ENCODE peak calls at places on chromosomes 12 and 14, in eight cellular contexts. P, S, I, M, D, L, J and Y are unnamed samples.

GRCh38 chr14:72401632-72402428 is 469.6 kb downstream of the RGS6 start:
- DNase-seq in P (no peak), S (no peak), I (peak; percentile 10), M (no peak), D (no peak), L (no peak), J (peak; percentile 40), Y (no peak)

GRCh38 chr12:102645968-102646367 is 165.6 kb upstream of the IGF1 start:
- DNase-seq in P (no peak), S (no peak), I (no peak), M (no peak), D (no peak), L (no peak), J (no peak), Y (no peak)

GRCh38 chr12:106506691-106507090 is 76.1 kb upstream of the RFX4 start:
- DNase-seq in P (no peak), S (no peak), I (no peak), M (no peak), D (no peak), L (no peak), J (no peak), Y (no peak)

GRCh38 chr14:99412122-99413061 is 68.3 kb downstream of the SETD3 start:
- DNase-seq in P (no peak), S (peak; percentile 18), I (no peak), M (no peak), D (no peak), L (no peak), J (no peak), Y (no peak)

GRCh38 chr12:122238861-122239260 is 13.0 kb upstream of the DIABLO start:
- DNase-seq in P (no peak), S (no peak), I (no peak), M (no peak), D (no peak), L (no peak), J (no peak), Y (no peak)

GRCh38 chr14:81137316-81137715 is 83.4 kb downstream of the GTF2A1 start:
- DNase-seq in P (no peak), S (peak; percentile 75), I (no peak), M (no peak), D (no peak), L (peak; percentile 41), J (no peak), Y (peak; percentile 46)

GRCh38 chr12:55703976-55704761 is 3.5 kb downstream of the ITGA7 start:
- DNase-seq in P (no peak), S (no peak), I (no peak), M (peak; percentile 20), D (peak; percentile 50), L (peak; percentile 43), J (no peak), Y (no peak)

GRCh38 chr12:121568971-121569808 is 11.6 kb downstream of the KDM2B start:
- DNase-seq in P (no peak), S (peak; percentile 61), I (no peak), M (no peak), D (peak; percentile 57), L (no peak), J (no peak), Y (no peak)

GRCh38 chr12:22042981-22043669 is 2.9 kb upstream of the CMAS start:
- DNase-seq in P (no peak), S (peak; percentile 58), I (no peak), M (no peak), D (no peak), L (peak; percentile 28), J (no peak), Y (peak; percentile 38)

GRCh38 chr14:88299865-88300264 is 23.2 kb downstream of the KCNK10 start:
- DNase-seq in P (no peak), S (no peak), I (no peak), M (no peak), D (no peak), L (no peak), J (no peak), Y (no peak)

GRCh38 chr14:43244142-43244625 is 1262.9 kb downstream of the FSCB start:
- DNase-seq in P (no peak), S (no peak), I (no peak), M (no peak), D (no peak), L (no peak), J (no peak), Y (no peak)

GRCh38 chr12:103841690-103842584 is 903 bp upstream of the NT5DC3 start:
- DNase-seq in P (peak; percentile 86), S (peak; percentile 70), I (no peak), M (peak; percentile 88), D (peak; percentile 47), L (peak; percentile 85), J (peak; percentile 18), Y (no peak)

GRCh38 chr12:106429636-106430035 is 72.1 kb downstream of the POLR3B start:
- DNase-seq in P (no peak), S (no peak), I (no peak), M (no peak), D (no peak), L (no peak), J (no peak), Y (no peak)

GRCh38 chr12:106223485-106224391 is 24.1 kb downstream of the CKAP4 start:
- DNase-seq in P (peak; percentile 58), S (peak; percentile 77), I (peak; percentile 67), M (peak; percentile 90), D (peak; percentile 77), L (peak; percentile 64), J (peak; percentile 71), Y (no peak)

GRCh38 chr12:132803883-132804282 is 24.8 kb downstream of the GOLGA3 start:
- DNase-seq in P (no peak), S (peak; percentile 58), I (no peak), M (no peak), D (peak; percentile 66), L (no peak), J (no peak), Y (no peak)

GRCh38 chr14:32940066-32940651 is 1.5 kb downstream of the NPAS3 start:
- DNase-seq in P (no peak), S (peak; percentile 6), I (no peak), M (no peak), D (no peak), L (no peak), J (no peak), Y (no peak)

GRCh38 chr12:79555006-79555925 is 135.5 kb downstream of the PAWR start:
- DNase-seq in P (peak; percentile 38), S (peak; percentile 73), I (no peak), M (no peak), D (no peak), L (peak; percentile 66), J (no peak), Y (peak; percentile 36)

GRCh38 chr12:108832730-108833354 is 24.5 kb downstream of the SSH1 start:
- DNase-seq in P (peak; percentile 88), S (peak; percentile 97), I (no peak), M (peak; percentile 32), D (no peak), L (peak; percentile 50), J (no peak), Y (peak; percentile 76)

DNA sequence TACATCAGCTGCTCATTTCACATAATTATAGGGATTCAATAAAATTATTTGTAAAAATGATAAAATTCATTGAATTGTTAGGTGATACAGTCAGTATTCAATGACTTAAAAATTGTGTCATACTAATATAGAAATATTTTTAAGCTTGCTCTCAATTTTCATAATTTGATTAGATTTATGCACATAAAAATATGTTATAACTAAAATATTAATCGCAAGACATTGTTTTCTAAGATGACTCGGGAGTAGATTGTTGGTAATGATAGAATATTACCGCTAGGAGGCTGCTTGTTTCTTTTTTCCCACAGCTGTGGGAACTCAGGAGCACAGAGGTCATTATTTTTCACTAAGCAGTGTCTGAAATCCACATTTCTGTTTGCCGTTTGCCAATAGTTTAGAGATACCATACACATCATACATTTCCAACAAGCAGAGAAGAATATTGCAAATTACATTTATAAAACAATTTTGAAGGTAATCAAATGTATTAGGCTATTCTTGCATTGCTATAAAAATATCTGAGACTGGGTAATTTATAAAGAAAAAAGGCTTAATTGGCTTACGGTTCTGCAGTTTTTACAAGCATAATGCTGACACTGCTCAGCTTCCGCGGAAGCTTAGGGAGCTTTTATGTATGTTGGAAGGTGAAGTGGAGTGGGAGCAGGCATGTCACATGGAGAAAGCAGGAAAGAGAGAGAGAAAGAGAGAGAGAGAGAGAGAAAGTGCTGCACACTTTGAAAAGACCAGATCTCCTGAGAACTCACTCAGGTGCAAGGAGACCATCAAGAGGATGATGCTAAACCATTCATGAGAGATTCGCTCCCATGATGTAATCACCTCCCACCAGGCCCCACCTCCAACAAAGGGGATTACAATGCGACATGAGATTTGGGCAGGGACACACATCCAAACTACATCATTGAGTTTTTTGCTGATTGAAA is 9.2 kb downstream of the CD69 start:
- DNase-seq in P (no peak), S (peak; percentile 16), I (peak; percentile 45), M (no peak), D (no peak), L (peak; percentile 45), J (peak; percentile 40), Y (no peak)
- H3K4me3 ChIP-seq in P (no peak overlapping the region), S (no peak overlapping the region), I (peak overlapping the region; percentile 69), M (peak overlapping the region; percentile 1), D (peak overlapping the region; percentile 14), L (peak overlapping the region; percentile 16), J (no peak overlapping the region), Y (no peak overlapping the region)

GRCh38 chr14:101895256-101895655 is 69.1 kb upstream of the DYNC1H1 start:
- DNase-seq in P (no peak), S (no peak), I (no peak), M (no peak), D (no peak), L (no peak), J (no peak), Y (no peak)
- H3K4me3 ChIP-seq in P (no peak overlapping the region), S (no peak overlapping the region), I (no peak overlapping the region), M (no peak overlapping the region), D (no peak overlapping the region), L (no peak overlapping the region), J (no peak overlapping the region), Y (no peak overlapping the region)

GRCh38 chr14:30468354-30468753 is 90.6 kb upstream of the G2E3 start:
- DNase-seq in P (no peak), S (no peak), I (no peak), M (no peak), D (no peak), L (no peak), J (no peak), Y (no peak)

DNA sequence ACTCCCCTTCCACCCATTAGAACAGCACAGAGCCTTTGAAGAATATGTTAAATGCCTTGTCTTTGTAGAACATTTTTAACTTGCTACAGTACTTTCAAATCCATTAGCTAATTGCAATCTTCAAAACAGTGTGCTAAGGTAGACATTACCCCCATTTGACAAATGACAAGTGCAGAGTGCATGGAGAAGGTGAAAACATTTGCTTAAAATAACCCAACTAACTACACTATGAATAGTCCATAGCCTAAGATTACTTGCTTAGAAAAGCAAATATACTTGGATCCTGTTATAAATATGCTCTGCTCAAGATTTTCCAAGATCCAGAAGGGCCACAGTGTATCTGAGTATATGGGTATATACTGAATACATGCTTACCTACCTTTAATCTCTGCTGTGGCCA is 87.0 kb upstream of the G2E3 start:
- DNase-seq in P (no peak), S (no peak), I (no peak), M (no peak), D (no peak), L (no peak), J (no peak), Y (no peak)
- H3K4me3 ChIP-seq in P (no peak overlapping the region), S (no peak overlapping the region), I (no peak overlapping the region), M (no peak overlapping the region), D (no peak overlapping the region), L (no peak overlapping the region), J (no peak overlapping the region), Y (no peak overlapping the region)

DNA sequence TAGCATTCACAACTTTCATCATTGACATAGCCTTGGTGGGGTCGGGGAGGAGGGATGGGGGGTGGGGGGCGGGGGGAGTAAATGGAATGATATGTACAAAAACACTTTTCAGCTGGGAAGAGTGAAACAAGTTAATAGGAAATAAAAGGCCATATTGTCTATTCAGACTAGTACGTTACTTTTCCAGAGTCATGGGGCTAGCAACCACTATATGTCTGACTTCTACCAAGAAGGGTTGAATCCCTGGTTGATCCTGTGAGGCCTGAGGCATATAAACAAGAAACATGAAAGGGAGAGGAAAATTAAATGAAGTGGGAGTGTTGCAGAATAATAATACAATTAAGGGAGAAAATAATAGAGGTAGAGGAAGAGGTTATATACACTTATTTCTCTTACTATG is 225.5 kb downstream of the ERC1 start:
- DNase-seq in P (no peak), S (no peak), I (no peak), M (no peak), D (no peak), L (no peak), J (no peak), Y (no peak)
- H3K4me3 ChIP-seq in P (no peak overlapping the region), S (no peak overlapping the region), I (no peak overlapping the region), M (no peak overlapping the region), D (no peak overlapping the region), L (no peak overlapping the region), J (no peak overlapping the region), Y (no peak overlapping the region)